ENCODE peak calls at places on chromosomes 12 and 14, in ten cellular contexts. B is HL-60, H is fibroblast of pulmonary artery, Q is uterus, V is GM12865, O is endodermal cell, U is tibial artery, N is astrocyte of the cerebellum, C is cardiac fibroblast, R is AG04450. K is an unnamed sample.

GRCh38 chr12:4380332-4380731 is 820 bp upstream of the FGF23 start:
- DNase-seq in B (no peak), H (no peak), Q (no peak), V (no peak), O (no peak), U (no peak), N (no peak), C (no peak), R (no peak), K (no peak)

GRCh38 chr12:63846249-63846967 is 1.9 kb downstream of the SRGAP1 start:
- DNase-seq in B (no peak), H (no peak), Q (no peak), V (no peak), O (peak; percentile 45), U (no peak), N (no peak), C (no peak), R (no peak), K (no peak)

GRCh38 chr14:104983231-104983721 is 2.3 kb upstream of the CLBA1 start:
- DNase-seq in B (no peak), H (no peak), Q (no peak), V (no peak), O (peak; percentile 49), U (no peak), N (no peak), C (no peak), R (no peak), K (no peak)

GRCh38 chr12:57772429-57773322 is at the start of gene EEF1AKMT3:
- DNase-seq in B (peak; percentile 49), H (peak; percentile 40), Q (peak; percentile 63), V (no peak), O (no peak), U (peak; percentile 86), N (no peak), C (peak; percentile 54), R (no peak), K (no peak)

GRCh38 chr12:88993655-88994054 is 358.6 kb downstream of the DUSP6 start:
- DNase-seq in B (no peak), H (peak; percentile 85), Q (no peak), V (peak; percentile 47), O (no peak), U (no peak), N (peak; percentile 56), C (peak; percentile 85), R (peak; percentile 44), K (peak; percentile 48)

GRCh38 chr14:64879635-64880381 is at the start of gene SPTB:
- DNase-seq in B (no peak), H (no peak), Q (peak; percentile 16), V (peak; percentile 23), O (peak; percentile 88), U (no peak), N (no peak), C (no peak), R (no peak), K (no peak)

GRCh38 chr12:70849265-70849960 is 71.1 kb downstream of the PTPRR start:
- DNase-seq in B (no peak), H (peak; percentile 82), Q (no peak), V (peak; percentile 2), O (no peak), U (no peak), N (peak; percentile 4), C (peak; percentile 79), R (no peak), K (peak; percentile 2)

GRCh38 chr14:81565441-81566290 is 32.0 kb upstream of the SEL1L start:
- DNase-seq in B (peak; percentile 35), H (peak; percentile 20), Q (no peak), V (peak; percentile 42), O (peak; percentile 71), U (no peak), N (no peak), C (peak; percentile 32), R (no peak), K (no peak)

GRCh38 chr12:23895792-23896218 is 53.7 kb downstream of the SOX5 start:
- DNase-seq in B (no peak), H (peak; percentile 10), Q (no peak), V (no peak), O (peak; percentile 74), U (no peak), N (peak; percentile 96), C (peak; percentile 46), R (no peak), K (no peak)

GRCh38 chr12:120903818-120904773 is at the start of gene SPPL3:
- DNase-seq in B (peak; percentile 90), H (peak; percentile 82), Q (peak; percentile 92), V (peak; percentile 95), O (peak; percentile 99), U (peak; percentile 94), N (peak; percentile 52), C (peak; percentile 79), R (peak; percentile 36), K (peak; percentile 33)

GRCh38 chr12:6765634-6766581 is at the start of gene PTMS:
- DNase-seq in B (no peak), H (peak; percentile 95), Q (peak; percentile 93), V (peak; percentile 53), O (peak; percentile 98), U (peak; percentile 94), N (peak; percentile 86), C (peak; percentile 91), R (peak; percentile 89), K (peak; percentile 83)

GRCh38 chr14:89767861-89768268 is 186.7 kb downstream of the EFCAB11 start:
- DNase-seq in B (peak; percentile 70), H (peak; percentile 73), Q (no peak), V (peak; percentile 90), O (peak; percentile 79), U (no peak), N (peak; percentile 31), C (peak; percentile 78), R (no peak), K (peak; percentile 15)

GRCh38 chr12:75446857-75447256 is 33.7 kb upstream of the GLIPR1 start:
- DNase-seq in B (no peak), H (peak; percentile 51), Q (no peak), V (no peak), O (no peak), U (no peak), N (peak; percentile 29), C (peak; percentile 84), R (peak; percentile 34), K (no peak)

DNA sequence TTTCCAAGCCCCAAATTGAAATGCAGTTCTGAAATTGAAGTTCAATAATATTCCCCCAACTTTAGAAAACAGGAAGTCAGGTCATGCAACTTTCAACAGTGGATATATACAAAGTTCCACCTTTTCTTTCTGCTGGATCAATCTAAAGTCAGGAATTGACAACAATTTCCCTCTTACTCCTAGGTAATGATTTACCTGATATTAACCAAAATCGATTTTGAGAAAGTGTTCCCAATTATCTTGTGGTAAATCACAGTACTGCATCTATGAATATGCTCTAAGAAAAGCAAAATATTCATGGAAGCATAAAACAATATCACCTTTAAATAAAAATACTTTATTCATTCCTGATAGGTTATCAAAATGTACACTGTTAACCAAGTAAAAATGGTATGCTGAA is 28.4 kb downstream of the BDKRB1 start:
- DNase-seq in B (no peak), H (no peak), Q (no peak), V (no peak), O (no peak), U (no peak), N (no peak), C (no peak), R (no peak), K (no peak)
- TF ChIP-seq CTCF in B (no peak), H (no peak), Q (no peak), V (no peak), O (no peak), U (no peak), N (no peak), C (no peak), R (no peak), K (no peak)

GRCh38 chr12:16346931-16347330 is 514 bp upstream of the MGST1 start:
- DNase-seq in B (no peak), H (no peak), Q (no peak), V (no peak), O (no peak), U (no peak), N (no peak), C (no peak), R (no peak), K (no peak)
- H3K4me3 ChIP-seq in B (peak overlapping the region; percentile 65), H (peak overlapping the region; percentile 69), Q (peak overlapping the region; percentile 26), V (no peak overlapping the region), O (peak overlapping the region; percentile 91), U (no peak overlapping the region), N (peak overlapping the region; percentile 47), C (peak overlapping the region; percentile 72), R (peak overlapping the region; percentile 74), K (peak overlapping the region; percentile 59)

GRCh38 chr12:90695415-90695814 is 259.6 kb downstream of the CCER1 start:
- DNase-seq in B (no peak), H (peak; percentile 30), Q (no peak), V (no peak), O (no peak), U (no peak), N (no peak), C (peak; percentile 41), R (no peak), K (no peak)
- TF ChIP-seq CTCF in B (no peak), H (peak; percentile 50), Q (no peak), V (no peak), O (peak; percentile 19), U (no peak), N (no peak), C (peak; percentile 39), R (peak; percentile 50), K (peak; percentile 15)

GRCh38 chr14:70893062-70893841 is 14.0 kb upstream of the PCNX1 start:
- DNase-seq in B (no peak), H (no peak), Q (no peak), V (no peak), O (no peak), U (no peak), N (no peak), C (no peak), R (no peak), K (no peak)

GRCh38 chr14:70889555-70889954 is 17.7 kb upstream of the PCNX1 start:
- DNase-seq in B (no peak), H (no peak), Q (no peak), V (no peak), O (no peak), U (no peak), N (no peak), C (no peak), R (no peak), K (no peak)

GRCh38 chr14:70888681-70889175 is 18.5 kb upstream of the PCNX1 start:
- DNase-seq in B (peak; percentile 41), H (peak; percentile 78), Q (no peak), V (no peak), O (no peak), U (no peak), N (no peak), C (peak; percentile 87), R (no peak), K (no peak)

GRCh38 chr14:70891741-70892140 is 15.5 kb upstream of the PCNX1 start:
- DNase-seq in B (no peak), H (peak; percentile 39), Q (no peak), V (no peak), O (no peak), U (no peak), N (no peak), C (peak; percentile 36), R (no peak), K (no peak)

DNA sequence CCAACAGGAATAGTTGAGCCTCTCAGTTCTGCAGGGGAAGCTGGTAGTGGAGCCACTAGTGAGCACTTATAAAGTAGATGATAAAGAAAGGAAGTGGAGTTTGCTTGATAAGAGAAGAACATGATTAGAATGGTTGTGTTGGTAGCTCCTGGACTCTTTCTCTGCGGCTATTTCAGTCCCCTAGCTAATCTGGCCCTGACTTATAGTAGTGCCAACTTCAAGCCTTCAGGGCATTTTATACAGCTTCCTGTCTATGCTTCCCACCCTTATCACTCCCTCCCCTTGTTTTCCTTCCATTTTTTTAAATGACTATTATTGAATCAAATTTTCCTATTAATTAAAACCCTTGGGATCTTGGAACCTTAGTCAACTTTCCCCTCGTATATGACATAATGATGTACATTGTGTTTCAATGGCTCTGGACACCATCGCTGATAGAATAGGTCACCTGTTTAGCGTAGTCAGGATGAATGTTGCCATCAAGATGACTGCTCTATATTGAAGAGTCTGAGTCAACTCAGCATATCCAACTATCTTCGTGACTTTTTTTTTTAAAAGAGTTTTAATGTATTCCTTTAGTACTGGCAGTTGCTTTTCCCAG is 16.3 kb upstream of the PCNX1 start:
- DNase-seq in B (no peak), H (no peak), Q (no peak), V (no peak), O (no peak), U (no peak), N (no peak), C (no peak), R (no peak), K (no peak)
- H3K4me3 ChIP-seq in B (no peak overlapping the region), H (no peak overlapping the region), Q (no peak overlapping the region), V (no peak overlapping the region), O (no peak overlapping the region), U (no peak overlapping the region), N (no peak overlapping the region), C (no peak overlapping the region), R (no peak overlapping the region), K (no peak overlapping the region)

K was measured in HFF-Myc.